ENCODE peak calls at places on chromosomes 5 and 9, in six cellular contexts. N is A549, C is GM12878, D is endothelial cell of umbilical vein, S is HepG2, I is K562. V is an unnamed sample.

GRCh38 chr9:106892632-106893031 is 29.7 kb downstream of the ZNF462 start:
- DNase-seq in D (peak; percentile 89), C (no peak), S (peak; percentile 23), I (no peak), N (peak; percentile 90), V (no peak)

GRCh38 chr9:2053883-2054845 is 39.0 kb downstream of the SMARCA2 start:
- DNase-seq in I (no peak), C (peak; percentile 95), S (no peak), D (peak; percentile 37), N (no peak), V (peak; percentile 12)

GRCh38 chr5:132495063-132495671 is 4.6 kb upstream of the IRF1 start:
- DNase-seq in D (no peak), N (no peak), I (no peak), C (no peak), S (no peak), V (no peak)

GRCh38 chr5:178590924-178591423 is 781 bp upstream of the COL23A1 start:
- DNase-seq in S (no peak), N (no peak), C (no peak), D (no peak), I (no peak), V (no peak)

GRCh38 chr5:142014911-142015584 is 2.2 kb upstream of the GNPDA1 start:
- DNase-seq in N (peak; percentile 63), C (no peak), D (peak; percentile 83), S (peak; percentile 65), I (peak; percentile 37), V (peak; percentile 61)

GRCh38 chr5:129459485-129460120 is 495 bp upstream of the ADAMTS19 start:
- DNase-seq in N (peak; percentile 5), C (no peak), S (no peak), I (no peak), D (peak; percentile 23), V (no peak)

GRCh38 chr9:134165357-134166315 is 1.3 kb upstream of the RNU6ATAC start:
- DNase-seq in S (no peak), I (no peak), D (peak; percentile 48), N (peak; percentile 58), C (no peak), V (peak; percentile 61)

GRCh38 chr9:113589890-113590289 is 126.4 kb downstream of the RGS3 start:
- DNase-seq in D (peak; percentile 71), N (peak; percentile 68), C (no peak), S (peak; percentile 35), I (no peak), V (peak; percentile 63)

GRCh38 chr9:114000063-114000454 is 78.0 kb downstream of the AMBP start:
- DNase-seq in D (no peak), N (no peak), I (no peak), S (no peak), C (no peak), V (no peak)

GRCh38 chr5:7868427-7868772 is 431 bp downstream of the FASTKD3 start:
- DNase-seq in D (no peak), C (no peak), S (no peak), N (no peak), I (no peak), V (no peak)

GRCh38 chr5:162768962-162769464 is 668.4 kb upstream of the CCNG1 start:
- DNase-seq in I (no peak), D (no peak), S (no peak), N (no peak), C (peak; percentile 9), V (peak; percentile 3)

GRCh38 chr9:18327106-18327505 is 146.8 kb upstream of the ADAMTSL1 start:
- DNase-seq in D (no peak), N (no peak), S (no peak), C (no peak), I (no peak), V (no peak)

GRCh38 chr9:36759141-36759540 is 186.4 kb downstream of the MELK start:
- DNase-seq in C (no peak), N (no peak), I (no peak), D (no peak), S (no peak), V (no peak)

GRCh38 chr9:96853711-96854072 is 622 bp downstream of the ZNF782 start:
- DNase-seq in D (no peak), N (no peak), S (no peak), C (no peak), I (no peak), V (no peak)

GRCh38 chr5:154534457-154535050 is 56.5 kb upstream of the HAND1 start:
- DNase-seq in I (no peak), N (no peak), C (no peak), S (no peak), D (no peak), V (no peak)

GRCh38 chr9:107569171-107569570 is 79.6 kb upstream of the KLF4 start:
- DNase-seq in S (no peak), N (no peak), C (no peak), I (no peak), D (peak; percentile 13), V (no peak)

GRCh38 chr5:127518319-127518621 is 830 bp downstream of the PRRC1 start:
- DNase-seq in C (peak; percentile 23), N (peak; percentile 43), D (no peak), S (no peak), I (no peak), V (no peak)

GRCh38 chr9:120869360-120869687 is 7.7 kb downstream of the PHF19 start:
- DNase-seq in S (no peak), I (no peak), C (no peak), N (no peak), D (no peak), V (no peak)
- TF ChIP-seq MAX in S (no peak), I (no peak), C (no peak), N (no peak), D (no peak), V (peak; percentile 57)

DNA sequence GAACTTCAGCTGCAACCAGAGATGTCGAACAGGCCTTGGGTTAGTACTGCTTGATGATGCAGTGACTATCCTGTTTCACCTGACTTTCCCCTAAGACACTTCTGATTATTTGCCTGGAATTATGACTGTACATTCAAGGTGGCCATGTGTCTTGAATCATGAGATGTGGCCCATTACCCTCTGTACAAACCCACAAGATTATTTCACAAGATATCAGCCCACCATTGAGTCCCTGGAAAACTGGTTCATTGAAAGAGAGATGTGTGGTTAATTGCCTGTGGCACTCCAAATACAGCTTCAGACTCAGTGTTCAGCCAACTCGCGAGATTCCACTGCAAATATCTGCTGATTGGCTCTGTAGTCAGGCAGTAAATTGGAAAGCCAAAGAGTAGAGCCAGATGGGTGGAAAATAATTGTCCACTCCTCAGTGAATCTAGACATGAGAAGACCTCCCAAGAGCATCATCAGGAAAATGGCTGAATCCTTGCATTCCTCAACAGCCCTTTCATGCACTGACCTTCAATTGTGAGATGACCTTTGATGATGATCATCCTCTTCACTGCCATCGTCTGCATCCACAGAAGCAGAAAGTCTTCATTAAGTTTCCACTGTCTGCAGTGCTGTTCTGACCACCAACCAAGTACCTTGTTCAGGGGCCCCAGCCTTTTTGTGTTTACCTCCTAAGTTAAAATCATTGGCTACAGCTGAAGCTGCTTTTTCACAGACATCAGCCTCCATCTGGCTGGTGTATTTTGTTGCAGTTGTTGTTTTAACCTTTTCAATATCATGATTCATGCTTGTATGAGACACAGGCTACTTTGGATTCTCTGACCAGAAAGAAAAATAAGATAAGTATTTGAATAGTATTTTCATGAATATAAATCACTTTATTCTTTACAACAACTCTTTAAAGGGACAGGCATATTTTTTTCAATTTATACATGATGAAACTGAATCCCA is 75.2 kb downstream of the ESM1 start:
- DNase-seq in I (no peak), S (no peak), N (no peak), C (no peak), D (peak; percentile 94), V (no peak)
- TF ChIP-seq MYC in I (no peak), S (no peak), N (no peak), C (no peak), D (no peak), V (no peak)

DNA sequence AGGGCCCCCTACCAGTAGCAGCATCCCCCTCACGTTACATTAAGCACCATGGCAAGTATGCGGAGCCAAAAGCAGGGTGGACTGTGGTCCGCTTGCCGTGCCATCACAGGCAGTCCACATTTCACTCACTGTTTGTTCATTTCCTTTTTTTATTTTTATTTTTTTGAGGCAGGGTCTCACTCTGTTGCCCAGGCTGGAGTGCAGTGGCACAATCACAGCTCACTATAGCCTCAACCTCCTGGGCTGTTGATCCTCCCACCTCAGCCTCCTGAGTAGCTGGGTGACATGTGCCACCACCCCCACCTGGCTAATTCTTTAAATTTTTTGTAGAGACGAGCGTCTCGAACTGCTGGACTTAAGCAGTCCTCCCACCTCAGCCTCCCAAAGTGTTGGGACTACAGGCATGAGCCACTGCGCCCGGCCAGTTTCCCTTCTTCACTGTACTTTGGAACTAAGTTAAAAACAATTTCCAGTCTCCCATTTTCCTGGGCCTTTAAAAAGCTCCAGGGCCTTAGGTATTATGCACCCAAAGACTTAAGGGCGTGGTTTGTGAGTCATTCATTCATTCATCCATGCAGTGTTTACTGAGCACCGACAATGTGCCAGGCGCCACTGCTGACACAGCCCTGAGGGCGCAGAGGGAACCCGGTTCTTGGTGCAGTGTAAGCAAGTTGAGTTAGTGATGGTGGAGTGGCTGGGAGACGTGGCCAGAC is 19.9 kb downstream of the PRRX2 start:
- DNase-seq in C (no peak), S (no peak), D (no peak), I (no peak), N (peak; percentile 84), V (no peak)
- TF ChIP-seq MAX in C (no peak), S (no peak), D (no peak), I (peak; percentile 36), N (peak; percentile 80), V (no peak)

GRCh38 chr5:15463231-15463630 is 36.7 kb upstream of the FBXL7 start:
- DNase-seq in D (peak; percentile 52), S (no peak), C (no peak), I (no peak), N (peak; percentile 7), V (no peak)
- TF ChIP-seq MYC in D (no peak), S (no peak), C (no peak), I (no peak), N (no peak), V (no peak)

GRCh38 chr9:104746285-104746684 is 1.2 kb upstream of the NIPSNAP3A start:
- DNase-seq in S (no peak), I (no peak), D (no peak), N (no peak), C (no peak), V (no peak)

GRCh38 chr9:104747565-104748358 is at the start of gene NIPSNAP3A:
- DNase-seq in D (peak; percentile 84), I (peak; percentile 92), N (peak; percentile 81), S (peak; percentile 54), C (peak; percentile 63), V (peak; percentile 91)

GRCh38 chr9:104747245-104747564 is 278 bp upstream of the NIPSNAP3A start:
- DNase-seq in D (no peak), I (no peak), N (no peak), C (no peak), S (no peak), V (no peak)

GRCh38 chr9:104745852-104746251 is 1.6 kb upstream of the NIPSNAP3A start:
- DNase-seq in S (no peak), I (peak; percentile 9), D (no peak), C (no peak), N (no peak), V (no peak)

GRCh38 chr9:104746798-104747197 is 685 bp upstream of the NIPSNAP3A start:
- DNase-seq in C (no peak), D (no peak), I (no peak), S (no peak), N (no peak), V (no peak)
- TF ChIP-seq MAX in C (no peak), D (no peak), I (no peak), S (no peak), N (no peak), V (no peak)

V was measured in NB4.